ENCODE peak calls at places on chromosomes 1 and 21, in nine cellular contexts. B is hepatocyte; U is CD8-positive, alpha-beta T cell; P is bronchial epithelial cell; A is AG04450; Z is PC-3; G is dorsolateral prefrontal cortex; F is neural progenitor cell; R is IMR-90. J is an unnamed sample. For H3K27me3, the result is how much of the 10 kb centered on the place peaks cover.

GRCh38 chr21:28148400-28149064 is 844.1 kb downstream of the LTN1 start:
- DNase-seq in B (no peak), U (no peak), P (peak), A (no peak), Z (peak), G (peak), F (no peak), R (peak), J (no peak)

GRCh38 chr1:41354956-41355355 is 6.3 kb upstream of the FOXO6 start:
- DNase-seq in B (no peak), U (no peak), P (no peak), A (no peak), Z (no peak), G (no peak), F (peak), R (no peak), J (no peak)

GRCh38 chr1:186099362-186100064 is 275.5 kb downstream of the TPR start:
- DNase-seq in B (no peak), U (no peak), P (no peak), A (no peak), Z (no peak), G (no peak), F (no peak), R (no peak), J (no peak)

GRCh38 chr21:45280178-45280821 is 7.4 kb downstream of the POFUT2 start:
- DNase-seq in B (no peak), U (no peak), P (no peak), A (no peak), Z (no peak), G (peak), F (no peak), R (no peak), J (no peak)

GRCh38 chr1:212967767-212968166 is 17.4 kb downstream of the VASH2 start:
- DNase-seq in B (peak), U (no peak), P (peak), A (no peak), Z (peak), G (no peak), F (peak), R (peak), J (peak)

GRCh38 chr1:66542811-66543767 is 9.1 kb downstream of the SGIP1 start:
- DNase-seq in B (peak), U (no peak), P (no peak), A (peak), Z (peak), G (peak), F (no peak), R (peak), J (no peak)

GRCh38 chr1:222787746-222788145 is 27.1 kb upstream of the DISP1 start:
- DNase-seq in B (no peak), U (no peak), P (no peak), A (no peak), Z (no peak), G (no peak), F (no peak), R (no peak), J (no peak)

GRCh38 chr1:1114431-1114830 is 1.5 kb downstream of the C1orf159 start:
- DNase-seq in B (no peak), U (no peak), P (no peak), A (no peak), Z (no peak), G (no peak), F (no peak), R (no peak), J (no peak)

GRCh38 chr1:31063636-31064035 is 1.9 kb downstream of the PUM1 start:
- DNase-seq in B (no peak), U (no peak), P (peak), A (no peak), Z (peak), G (no peak), F (peak), R (peak), J (no peak)

GRCh38 chr1:83900530-83900929 is 98.4 kb downstream of the TTLL7 start:
- DNase-seq in B (no peak), U (no peak), P (peak), A (no peak), Z (peak), G (no peak), F (no peak), R (peak), J (no peak)

GRCh38 chr1:196557797-196558196 is 50.4 kb downstream of the KCNT2 start:
- DNase-seq in B (no peak), U (no peak), P (no peak), A (no peak), Z (no peak), G (no peak), F (no peak), R (no peak), J (no peak)

GRCh38 chr1:162670928-162671663 is 38.8 kb downstream of the DDR2 start:
- DNase-seq in B (no peak), U (no peak), P (peak), A (no peak), Z (peak), G (no peak), F (no peak), R (peak), J (no peak)

GRCh38 chr1:64895500-64895899 is 70.8 kb downstream of the JAK1 start:
- DNase-seq in B (no peak), U (no peak), P (no peak), A (no peak), Z (no peak), G (no peak), F (no peak), R (no peak), J (no peak)

GRCh38 chr1:29708818-29709710 is 472.7 kb downstream of the PTPRU start:
- DNase-seq in B (peak), U (no peak), P (peak), A (peak), Z (peak), G (no peak), F (peak), R (peak), J (no peak)

GRCh38 chr1:162629651-162630050 is 2.6 kb upstream of the DDR2 start:
- DNase-seq in B (no peak), U (no peak), P (no peak), A (no peak), Z (no peak), G (no peak), F (no peak), R (peak), J (no peak)

GRCh38 chr1:41609166-41609883 is 124.8 kb upstream of the EDN2 start:
- DNase-seq in B (no peak), U (no peak), P (no peak), A (no peak), Z (no peak), G (no peak), F (no peak), R (no peak), J (no peak)

DNA sequence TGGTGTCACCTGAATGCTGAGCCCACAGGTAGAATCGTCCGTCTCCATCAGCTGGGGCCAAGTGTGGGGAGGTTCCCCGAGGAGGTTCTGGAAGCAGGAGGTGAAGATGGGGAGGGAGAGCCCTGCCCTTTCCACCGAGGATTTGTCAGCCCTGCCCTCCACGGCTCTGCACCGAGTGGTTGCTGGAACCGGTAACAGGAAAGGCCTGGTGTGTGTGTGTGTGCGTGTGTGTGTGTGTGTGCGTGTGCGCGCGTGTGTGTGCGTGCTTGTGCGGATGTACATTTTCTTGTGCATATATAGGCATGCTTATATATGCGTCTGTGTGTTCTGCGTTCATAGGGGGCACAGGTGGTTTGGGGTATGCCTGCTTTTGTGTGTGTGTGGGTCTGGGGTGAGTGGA is 3.5 kb downstream of the NBL1 start:
- DNase-seq in B (no peak), U (no peak), P (no peak), A (no peak), Z (no peak), G (no peak), F (no peak), R (no peak), J (no peak)
- H3K27me3 ChIP-seq in B (under half), U (under half), P (under half), A (under half), Z (under half), G (under half), F (under half), R (under half), J (under half)

GRCh38 chr21:36992671-36993070 is 13.8 kb upstream of the RIPPLY3 start:
- DNase-seq in B (no peak), U (no peak), P (no peak), A (no peak), Z (no peak), G (no peak), F (no peak), R (no peak), J (no peak)

GRCh38 chr21:36990508-36991205 is 15.8 kb upstream of the RIPPLY3 start:
- DNase-seq in B (no peak), U (no peak), P (peak), A (no peak), Z (no peak), G (no peak), F (no peak), R (no peak), J (no peak)

GRCh38 chr21:36987845-36988244 is 18.7 kb upstream of the RIPPLY3 start:
- DNase-seq in B (no peak), U (no peak), P (no peak), A (no peak), Z (peak), G (no peak), F (no peak), R (no peak), J (no peak)

GRCh38 chr21:36988536-36988935 is 18.0 kb upstream of the RIPPLY3 start:
- DNase-seq in B (no peak), U (no peak), P (no peak), A (no peak), Z (no peak), G (no peak), F (no peak), R (no peak), J (no peak)

DNA sequence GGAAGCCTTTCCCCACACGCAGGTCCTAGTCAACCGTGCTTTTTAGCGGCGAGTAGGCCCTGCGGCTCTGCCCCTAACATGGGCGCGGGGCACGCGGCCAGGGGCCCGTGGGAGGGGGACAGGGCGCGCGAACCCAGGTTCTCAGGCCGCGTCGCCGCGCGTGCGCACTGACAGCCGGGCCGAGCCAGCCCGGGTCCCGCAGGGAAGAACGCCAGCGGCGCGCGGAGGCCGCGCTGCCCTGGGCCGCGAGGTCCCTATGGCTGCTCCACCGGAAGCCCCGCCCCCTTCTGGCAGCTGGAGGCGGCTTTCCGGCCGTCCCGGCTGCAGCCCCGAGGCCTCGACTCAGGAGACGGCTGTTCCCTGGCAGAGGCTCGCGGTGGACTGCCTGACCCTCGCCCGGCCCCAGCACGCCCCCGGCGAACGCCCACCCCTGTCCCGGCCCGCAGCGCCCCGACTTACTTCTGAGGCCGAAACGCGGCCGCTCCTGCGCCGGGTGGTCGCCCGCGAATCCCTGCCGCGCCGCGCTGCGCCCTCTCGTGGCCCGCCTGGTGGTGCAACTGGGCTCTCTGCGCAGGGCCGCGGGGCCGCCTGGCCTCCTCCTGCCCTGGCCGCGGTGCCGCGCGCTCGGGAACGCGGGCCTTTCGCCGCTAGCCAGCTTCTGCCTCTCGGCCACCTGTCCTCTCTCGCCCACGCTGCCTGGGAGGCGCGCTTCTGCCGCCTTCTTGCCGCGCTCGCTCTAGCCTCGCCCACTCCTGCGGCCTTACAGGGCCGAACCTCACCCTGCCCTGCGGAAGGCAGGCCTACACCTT is 16.6 kb upstream of the RIPPLY3 start:
- DNase-seq in B (peak), U (peak), P (peak), A (peak), Z (peak), G (peak), F (peak), R (peak), J (peak)
- H3K4me3 ChIP-seq in B (peak), U (peak), P (peak), A (peak), Z (peak), G (peak), F (peak), R (peak), J (peak)

DNA sequence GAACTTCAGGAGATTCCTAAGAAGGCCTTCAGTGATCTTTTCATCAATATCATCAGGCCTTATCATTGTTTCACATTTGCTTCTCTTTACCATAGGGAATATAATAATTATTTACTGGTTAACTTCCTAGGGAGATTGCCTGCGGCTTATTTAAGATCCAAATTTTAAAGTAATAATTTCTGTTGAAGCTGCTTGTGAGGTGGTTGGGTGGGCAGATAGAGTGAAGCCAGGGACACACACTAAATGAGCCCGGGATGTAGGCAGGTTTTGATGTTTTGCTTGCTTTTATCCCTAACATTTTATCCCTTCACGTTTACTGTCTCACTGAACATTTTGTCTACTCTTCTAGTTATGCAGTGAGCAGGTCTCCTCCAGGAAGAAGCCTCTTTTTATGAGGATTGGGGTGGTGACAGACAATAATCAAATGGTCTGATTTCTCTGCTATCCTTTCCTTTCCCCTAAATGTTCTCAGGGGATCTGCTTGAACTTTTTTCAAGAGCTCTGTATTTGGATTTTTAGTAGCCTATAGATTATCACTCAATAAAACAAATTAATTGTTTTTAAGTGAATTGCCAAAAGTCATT is 164.7 kb downstream of the RUNX1 start:
- DNase-seq in B (no peak), U (no peak), P (no peak), A (no peak), Z (peak), G (no peak), F (no peak), R (no peak), J (no peak)
- H3K27me3 ChIP-seq in B (under half), U (under half), P (under half), A (under half), Z (under half), G (under half), F (half or more), R (under half), J (under half)

DNA sequence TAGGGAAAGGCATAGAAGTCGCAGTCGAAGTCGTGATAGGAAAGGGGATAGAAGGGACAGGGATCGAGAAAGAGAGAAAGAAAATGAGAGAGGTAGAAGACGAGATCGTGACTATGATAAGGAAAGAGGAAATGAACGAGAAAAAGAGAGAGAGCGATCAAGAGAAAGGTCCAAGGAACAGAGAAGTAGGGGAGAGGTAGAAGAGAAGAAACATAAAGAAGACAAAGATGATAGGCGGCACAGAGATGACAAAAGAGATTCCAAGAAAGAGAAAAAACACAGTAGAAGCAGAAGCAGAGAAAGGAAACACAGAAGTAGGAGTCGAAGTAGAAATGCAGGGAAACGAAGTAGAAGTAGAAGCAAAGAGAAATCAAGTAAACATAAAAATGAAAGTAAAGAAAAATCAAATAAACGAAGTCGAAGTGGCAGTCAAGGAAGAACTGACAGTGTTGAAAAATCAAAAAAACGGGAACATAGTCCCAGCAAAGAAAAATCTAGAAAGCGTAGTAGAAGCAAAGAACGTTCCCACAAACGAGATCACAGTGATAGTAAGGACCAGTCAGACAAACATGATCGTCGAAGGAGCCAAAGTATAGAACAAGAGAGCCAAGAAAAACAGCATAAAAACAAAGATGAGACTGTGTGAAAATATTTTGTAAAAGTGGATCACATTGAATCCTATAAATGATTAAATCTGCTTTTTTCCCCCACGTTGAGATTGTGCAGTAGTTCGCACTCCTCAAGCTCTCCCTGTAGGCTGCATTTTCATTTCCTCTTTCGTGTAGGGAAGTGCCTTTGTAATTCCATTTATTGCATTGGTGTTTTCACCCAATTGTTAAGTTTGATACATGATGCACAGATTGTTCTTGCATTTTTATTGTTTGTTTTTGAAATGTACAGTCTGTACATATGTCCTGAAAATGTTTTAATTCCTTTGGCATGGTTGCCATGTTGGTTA is 7.5 kb downstream of the PRPF38B start:
- DNase-seq in B (no peak), U (no peak), P (no peak), A (no peak), Z (no peak), G (no peak), F (no peak), R (no peak), J (no peak)
- H3K4me3 ChIP-seq in B (no peak), U (no peak), P (no peak), A (no peak), Z (no peak), G (no peak), F (no peak), R (no peak), J (no peak)

DNA sequence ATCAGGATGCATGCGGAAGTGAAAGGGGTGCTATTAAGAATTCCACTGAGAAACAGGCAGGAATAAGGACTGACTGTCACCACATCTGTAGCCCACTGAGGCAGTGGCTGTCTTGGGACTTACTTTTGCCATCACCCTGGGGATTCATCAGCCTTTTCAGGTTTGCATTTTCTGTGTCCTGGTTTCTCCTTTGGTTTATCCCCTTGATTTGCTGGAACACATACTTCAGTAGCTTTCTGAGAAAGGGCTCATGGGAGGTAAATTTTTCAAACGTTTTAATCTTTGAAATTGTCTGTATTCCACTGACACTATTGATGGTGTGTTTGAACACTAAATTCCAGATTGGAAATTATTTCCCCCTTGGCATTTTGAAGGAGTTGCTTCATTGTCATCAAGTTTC is 80.2 kb upstream of the ACTRT2 start:
- DNase-seq in B (no peak), U (no peak), P (no peak), A (no peak), Z (no peak), G (no peak), F (no peak), R (no peak), J (no peak)
- H3K27me3 ChIP-seq in B (under half), U (under half), P (under half), A (under half), Z (half or more), G (under half), F (under half), R (under half), J (under half)

DNA sequence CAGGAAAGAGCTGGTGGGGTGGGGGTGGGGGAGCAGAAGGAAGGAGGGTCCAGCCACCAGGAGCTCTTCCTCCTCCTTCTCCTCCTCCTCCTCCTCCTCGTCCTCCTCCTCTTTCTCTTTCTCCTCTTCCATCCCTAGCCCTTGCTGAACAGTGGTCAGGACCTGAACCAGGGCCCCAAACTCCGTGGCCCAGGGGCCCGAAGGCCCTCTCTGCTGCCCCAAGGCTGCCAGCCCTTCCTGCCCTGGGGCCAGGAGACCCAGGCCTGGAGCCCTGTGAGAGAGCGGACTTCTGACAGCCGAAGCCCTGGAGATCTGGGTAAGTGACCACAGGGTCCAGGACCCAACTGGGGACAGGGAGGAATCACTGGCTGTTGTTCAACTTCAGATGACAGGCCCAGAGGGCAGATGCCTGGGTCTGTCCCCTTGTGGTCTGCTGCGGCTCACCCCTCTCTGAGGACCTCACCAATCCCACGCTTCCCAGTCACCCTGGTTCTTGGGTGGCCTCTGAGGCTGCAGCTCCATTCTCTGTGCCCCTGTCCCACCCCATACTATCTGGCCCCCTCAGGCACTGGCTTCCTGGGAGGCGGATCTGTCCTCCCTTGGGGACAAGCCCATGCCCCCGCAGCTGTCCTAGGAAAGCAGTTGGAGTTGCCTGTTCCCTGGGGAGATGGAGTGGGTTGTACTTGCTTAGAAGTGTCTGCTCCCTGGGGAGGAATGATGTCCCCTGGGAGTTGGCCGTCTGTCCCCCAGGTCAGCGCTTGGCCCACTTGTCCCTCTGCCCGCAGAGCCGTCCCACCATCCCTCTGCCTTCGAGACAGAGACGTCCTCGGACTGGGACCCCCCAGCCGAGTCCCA is 51.8 kb downstream of the VWA5B1 start:
- DNase-seq in B (no peak), U (no peak), P (no peak), A (no peak), Z (no peak), G (no peak), F (no peak), R (no peak), J (no peak)
- H3K4me3 ChIP-seq in B (no peak), U (no peak), P (no peak), A (no peak), Z (no peak), G (no peak), F (peak), R (no peak), J (no peak)

GRCh38 chr1:3710251-3710650 is 42.0 kb upstream of the CCDC27 start:
- DNase-seq in B (no peak), U (no peak), P (no peak), A (no peak), Z (no peak), G (no peak), F (no peak), R (no peak), J (no peak)

GRCh38 chr1:3712573-3713535 is 39.4 kb upstream of the CCDC27 start:
- DNase-seq in B (no peak), U (no peak), P (no peak), A (no peak), Z (no peak), G (peak), F (no peak), R (no peak), J (no peak)

GRCh38 chr1:3711780-3712451 is 40.3 kb upstream of the CCDC27 start:
- DNase-seq in B (no peak), U (no peak), P (peak), A (no peak), Z (no peak), G (no peak), F (no peak), R (no peak), J (no peak)

GRCh38 chr1:3713840-3714239 is 38.4 kb upstream of the CCDC27 start:
- DNase-seq in B (no peak), U (no peak), P (no peak), A (no peak), Z (no peak), G (no peak), F (no peak), R (no peak), J (no peak)

GRCh38 chr1:3711381-3711779 is 40.9 kb upstream of the CCDC27 start:
- DNase-seq in B (no peak), U (no peak), P (no peak), A (no peak), Z (no peak), G (no peak), F (no peak), R (no peak), J (no peak)
- H3K27me3 ChIP-seq in B (under half), U (under half), P (under half), A (under half), Z (half or more), G (under half), F (under half), R (half or more), J (under half)